ENCODE peak calls at places on chromosome 12, in nine cellular contexts. R is SK-N-SH, N is transverse colon, O is HCT116, D is suprapubic skin, Y is endothelial cell of umbilical vein, P is K562, X is stomach, Q is HepG2. M is an unnamed sample.

GRCh38 chr12:90245396-90245795 is 536.8 kb upstream of the ATP2B1 start:
- DNase-seq in X (no peak), Q (no peak), Y (no peak), O (no peak), N (no peak), R (no peak), P (no peak), D (no peak), M (no peak)

GRCh38 chr12:78085562-78086182 is 255.0 kb downstream of the NAV3 start:
- DNase-seq in R (no peak), P (no peak), Y (no peak), X (no peak), O (no peak), D (no peak), Q (no peak), N (no peak), M (no peak)

GRCh38 chr12:80183939-80184338 is 84.6 kb downstream of the OTOGL start:
- DNase-seq in Q (no peak), P (no peak), O (no peak), X (no peak), Y (no peak), R (no peak), N (no peak), D (no peak), M (no peak)

GRCh38 chr12:92487138-92487485 is 215.7 kb upstream of the PLEKHG7 start:
- DNase-seq in O (no peak), Q (no peak), P (no peak), X (no peak), N (no peak), D (no peak), Y (no peak), R (no peak), M (no peak)

GRCh38 chr12:71780207-71780822 is 25.7 kb downstream of the RAB21 start:
- DNase-seq in R (peak), O (peak), X (peak), P (peak), Y (peak), Q (peak), D (no peak), N (peak), M (no peak)

GRCh38 chr12:27383429-27384260 is 51.0 kb downstream of the BMAL2 start:
- DNase-seq in O (peak), P (peak), X (peak), R (peak), D (peak), Q (peak), Y (peak), N (peak), M (peak)

GRCh38 chr12:112927475-112927874 is 10.8 kb upstream of the OAS3 start:
- DNase-seq in R (no peak), Q (no peak), Y (no peak), P (no peak), D (no peak), O (no peak), N (no peak), X (no peak), M (no peak)

GRCh38 chr12:56683-57346 is 9.8 kb upstream of the IQSEC3 start:
- DNase-seq in Y (no peak), D (no peak), X (no peak), N (no peak), O (no peak), R (no peak), P (peak), Q (no peak), M (peak)

GRCh38 chr12:16198884-16199283 is 78.6 kb downstream of the SLC15A5 start:
- DNase-seq in Y (no peak), Q (no peak), R (no peak), P (no peak), N (no peak), D (no peak), X (no peak), O (no peak), M (no peak)

GRCh38 chr12:101459642-101460346 is 15.3 kb upstream of the SPIC start:
- DNase-seq in N (peak), O (peak), P (peak), X (peak), D (peak), Q (peak), R (no peak), Y (no peak), M (no peak)

GRCh38 chr12:119202544-119202943 is 23.8 kb downstream of the HSPB8 start:
- DNase-seq in X (no peak), P (no peak), Y (no peak), N (no peak), Q (no peak), R (no peak), D (no peak), O (no peak), M (no peak)

GRCh38 chr12:122866950-122867607 is 28.8 kb downstream of the VPS37B start:
- DNase-seq in P (no peak), Q (no peak), N (no peak), D (peak), R (peak), X (peak), Y (no peak), O (no peak), M (peak)

GRCh38 chr12:128891856-128892255 is 38.6 kb downstream of the GLT1D1 start:
- DNase-seq in N (no peak), P (no peak), Y (no peak), O (no peak), D (no peak), X (no peak), R (no peak), Q (no peak), M (no peak)

GRCh38 chr12:88784166-88784565 is 203.9 kb upstream of the KITLG start:
- DNase-seq in D (no peak), X (no peak), O (no peak), R (no peak), Y (peak), N (no peak), P (no peak), Q (no peak), M (no peak)

GRCh38 chr12:18907793-18908580 is 170.1 kb downstream of the CAPZA3 start:
- DNase-seq in D (no peak), Y (no peak), N (no peak), O (no peak), Q (no peak), R (no peak), X (no peak), P (no peak), M (no peak)

GRCh38 chr12:108720757-108721514 is 10.4 kb downstream of the CORO1C start:
- DNase-seq in X (no peak), O (no peak), Y (no peak), D (no peak), Q (no peak), R (no peak), P (no peak), N (no peak), M (no peak)

GRCh38 chr12:68069276-68069675 is 80.0 kb downstream of the IFNG-AS1 start:
- DNase-seq in D (no peak), P (no peak), Q (no peak), N (no peak), X (no peak), O (no peak), R (no peak), Y (no peak), M (no peak)

GRCh38 chr12:124994435-124994975 is 1.1 kb downstream of the BRI3BP start:
- DNase-seq in Y (no peak), P (peak), D (no peak), X (peak), O (no peak), Q (no peak), R (no peak), N (peak), M (peak)

GRCh38 chr12:91991397-91992187 is 154.1 kb downstream of the BTG1 start:
- DNase-seq in Q (no peak), X (no peak), O (no peak), N (no peak), Y (peak), P (no peak), D (no peak), R (no peak), M (no peak)

GRCh38 chr12:58241099-58241498 is 299.7 kb downstream of the ATP23 start:
- DNase-seq in R (no peak), N (no peak), D (no peak), Q (no peak), X (no peak), O (no peak), Y (no peak), P (no peak), M (no peak)

GRCh38 chr12:46865311-46865710 is 39.5 kb upstream of the SLC38A4 start:
- DNase-seq in R (no peak), X (no peak), P (no peak), O (no peak), Q (no peak), N (no peak), D (no peak), Y (no peak), M (no peak)

GRCh38 chr12:76180401-76181277 is 96.2 kb upstream of the NAP1L1 start:
- DNase-seq in Y (no peak), Q (no peak), P (peak), D (no peak), R (no peak), X (no peak), N (no peak), O (no peak), M (no peak)

GRCh38 chr12:97308576-97309198 is 153.9 kb upstream of the RMST start:
- DNase-seq in D (no peak), Y (peak), O (peak), N (no peak), X (no peak), P (peak), Q (peak), R (no peak), M (no peak)

GRCh38 chr12:76588881-76589565 is 29.5 kb upstream of the OSBPL8 start:
- DNase-seq in Q (no peak), O (no peak), P (no peak), R (no peak), D (no peak), N (no peak), X (no peak), Y (no peak), M (no peak)

GRCh38 chr12:62709321-62709720 is 225.6 kb downstream of the PPM1H start:
- DNase-seq in P (no peak), D (no peak), X (no peak), R (no peak), Y (no peak), N (no peak), O (no peak), Q (no peak), M (no peak)

GRCh38 chr12:54404061-54405004 is 14.7 kb downstream of the ITGA5 start:
- DNase-seq in X (peak), Y (peak), N (peak), Q (peak), O (peak), D (no peak), P (peak), R (peak), M (no peak)

GRCh38 chr12:19129121-19129485 is 430 bp upstream of the PLEKHA5 start:
- DNase-seq in Q (no peak), O (peak), P (no peak), Y (peak), R (no peak), X (no peak), N (no peak), D (no peak), M (no peak)

GRCh38 chr12:13465641-13466040 is 269.1 kb downstream of the EMP1 start:
- DNase-seq in D (peak), N (no peak), P (no peak), Y (no peak), O (no peak), Q (no peak), X (no peak), R (no peak), M (no peak)

GRCh38 chr12:120116792-120117651 is 469 bp upstream of the RAB35 start:
- DNase-seq in Q (peak), X (peak), Y (peak), O (peak), D (peak), R (peak), P (peak), N (peak), M (peak)

GRCh38 chr12:108270035-108270840 is 68.9 kb downstream of the CMKLR1 start:
- DNase-seq in N (no peak), Q (no peak), X (no peak), O (no peak), P (no peak), D (no peak), R (no peak), Y (no peak), M (no peak)

GRCh38 chr12:68675098-68675842 is 11.5 kb upstream of the NUP107 start:
- DNase-seq in P (peak), N (peak), R (no peak), X (peak), Y (peak), O (no peak), Q (no peak), D (no peak), M (peak)

GRCh38 chr12:117750657-117751056 is 218.1 kb downstream of the KSR2 start:
- DNase-seq in X (no peak), Q (no peak), R (no peak), P (no peak), Y (no peak), D (no peak), O (no peak), N (no peak), M (no peak)

DNA sequence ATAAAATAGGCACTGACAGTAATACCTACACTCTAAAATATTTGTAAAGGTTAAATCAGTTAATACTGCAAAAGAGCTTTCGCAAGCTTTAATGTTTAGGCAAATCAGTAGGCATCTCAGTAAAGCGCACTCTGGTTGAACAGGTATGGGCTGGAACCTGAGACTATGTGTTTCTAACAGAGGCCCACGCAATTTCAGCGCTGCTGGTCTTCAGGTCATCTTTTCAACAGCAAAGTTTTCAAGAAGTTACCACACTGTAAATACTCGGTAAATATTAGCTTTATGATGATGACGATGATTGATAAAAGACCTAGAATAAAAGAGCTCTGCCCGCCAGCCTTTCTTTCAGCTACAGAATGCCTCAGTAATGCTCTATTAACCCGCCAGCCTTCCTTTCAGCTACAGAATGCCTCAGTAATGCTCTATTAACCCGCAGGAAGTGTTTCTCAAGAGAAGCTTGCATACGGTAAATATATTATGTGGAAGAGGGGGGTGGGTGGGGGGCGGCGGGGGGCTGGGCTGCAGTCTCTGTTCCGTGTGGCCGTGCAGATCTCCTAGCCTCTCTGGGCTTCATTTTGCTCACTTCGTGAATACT is 19.7 kb downstream of the LRTM2 start:
- DNase-seq in X (no peak), D (peak), P (no peak), Y (no peak), O (no peak), Q (peak), N (no peak), R (no peak), M (no peak)
- H3K4me3 ChIP-seq in X (no peak), D (no peak), P (no peak), Y (no peak), O (no peak), Q (no peak), N (no peak), R (no peak), M (no peak)

DNA sequence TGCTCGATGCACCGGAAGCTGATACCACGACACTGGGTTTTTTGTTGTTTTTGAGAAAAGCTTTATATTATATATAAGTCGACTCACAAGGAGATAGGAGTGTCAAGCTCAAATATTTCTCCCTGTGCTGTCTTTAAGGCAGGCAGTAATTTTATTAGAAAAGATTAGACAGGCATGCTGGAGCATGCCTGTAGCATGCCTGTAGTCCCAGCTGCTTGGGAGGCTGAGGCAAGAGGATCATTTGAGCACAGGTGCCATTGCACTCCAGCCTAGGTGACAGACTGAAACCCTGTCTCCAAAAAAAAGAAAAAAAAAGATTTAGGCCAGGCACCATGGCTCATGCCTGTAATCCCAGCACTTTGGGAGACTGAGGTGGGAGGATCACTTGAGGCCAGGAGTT is 51.8 kb downstream of the GNS start:
- DNase-seq in Q (no peak), O (no peak), X (no peak), N (no peak), D (no peak), Y (no peak), P (no peak), R (no peak), M (no peak)
- TF ChIP-seq POLR2AphosphoS5 in Q (no peak), O (no peak), X (no peak), N (no peak), D (no peak), Y (no peak), P (no peak), R (no peak), M (no peak)

DNA sequence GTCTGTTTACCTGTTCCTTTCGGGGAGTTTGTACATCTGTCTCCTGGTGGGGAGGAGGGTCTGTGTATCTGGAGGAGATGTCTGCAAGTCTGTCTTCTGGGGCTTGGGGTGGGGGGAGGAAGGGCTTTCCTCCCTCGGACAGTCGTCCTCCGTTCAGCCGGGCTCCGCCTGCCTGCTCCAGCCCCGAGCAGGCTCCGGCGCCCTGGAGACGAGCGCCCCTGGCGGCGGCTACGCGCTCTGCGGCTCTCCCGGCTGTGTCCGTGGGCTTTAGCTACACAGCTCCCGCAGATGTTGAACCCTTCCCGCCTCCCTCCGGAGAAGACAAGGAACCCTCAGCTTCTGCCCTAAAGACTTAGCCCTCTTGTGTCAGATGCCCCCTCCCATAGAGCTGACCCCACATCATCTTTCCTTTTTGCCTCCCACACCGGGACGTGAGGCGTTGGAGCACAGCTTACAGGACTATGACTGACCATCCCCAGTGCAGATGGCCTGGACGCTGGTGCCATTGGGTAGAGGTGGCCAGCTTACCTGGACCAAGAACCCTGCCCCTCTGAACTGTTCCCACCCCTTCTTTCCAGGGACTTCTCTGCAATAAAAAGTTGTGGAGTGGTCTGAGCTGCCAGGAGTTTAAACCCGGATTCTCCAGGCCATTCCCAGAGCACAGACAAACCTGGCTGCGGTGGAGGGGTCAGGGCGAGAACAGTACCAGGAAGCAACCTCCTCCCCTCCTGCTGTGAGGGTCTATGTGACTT is 4.7 kb downstream of the KRT86 start:
- DNase-seq in Y (peak), P (peak), D (peak), N (peak), Q (peak), R (peak), O (peak), X (peak), M (peak)
- H3K4me3 ChIP-seq in Y (no peak), P (no peak), D (peak), N (no peak), Q (no peak), R (peak), O (peak), X (no peak), M (no peak)

GRCh38 chr12:87441511-87441910 is 587.7 kb downstream of the C12orf50 start:
- DNase-seq in O (no peak), P (no peak), Q (no peak), D (no peak), X (no peak), N (no peak), R (no peak), Y (no peak), M (no peak)

GRCh38 chr12:87444039-87444438 is 585.2 kb downstream of the C12orf50 start:
- DNase-seq in P (no peak), D (no peak), R (no peak), N (no peak), Q (no peak), O (no peak), X (no peak), Y (no peak), M (no peak)

GRCh38 chr12:87439990-87440827 is 589.0 kb downstream of the C12orf50 start:
- DNase-seq in Y (peak), P (no peak), R (no peak), Q (no peak), D (no peak), N (peak), O (peak), X (peak), M (no peak)
- TF ChIP-seq POLR2AphosphoS5 in Y (peak), P (no peak), R (peak), Q (no peak), D (no peak), N (peak), O (peak), X (no peak), M (no peak)

GRCh38 chr12:21940549-21940948 is 677 bp downstream of the ABCC9 start:
- DNase-seq in R (no peak), Y (peak), O (no peak), D (no peak), P (no peak), N (no peak), X (no peak), Q (no peak), M (no peak)
- H3K4me3 ChIP-seq in R (no peak), Y (no peak), O (no peak), D (peak), P (peak), N (peak), X (peak), Q (no peak), M (peak)

GRCh38 chr12:132451172-132451835 is 38.6 kb upstream of the FBRSL1 start:
- DNase-seq in R (no peak), D (no peak), N (no peak), P (no peak), Y (no peak), X (no peak), O (no peak), Q (no peak), M (peak)

GRCh38 chr12:132451836-132452195 is 38.1 kb upstream of the FBRSL1 start:
- DNase-seq in X (no peak), Q (no peak), D (no peak), O (no peak), P (no peak), R (no peak), N (no peak), Y (no peak), M (peak)

GRCh38 chr12:132453361-132454133 is 36.4 kb upstream of the FBRSL1 start:
- DNase-seq in O (no peak), Y (no peak), D (no peak), X (no peak), N (no peak), P (no peak), R (no peak), Q (no peak), M (peak)

GRCh38 chr12:132454154-132454948 is 35.6 kb upstream of the FBRSL1 start:
- DNase-seq in O (no peak), Q (no peak), R (no peak), D (no peak), N (no peak), Y (no peak), P (no peak), X (no peak), M (peak)

GRCh38 chr12:132452596-132453350 is 37.2 kb upstream of the FBRSL1 start:
- DNase-seq in Y (no peak), D (no peak), O (no peak), P (no peak), R (no peak), X (no peak), N (no peak), Q (no peak), M (peak)
- TF ChIP-seq POLR2AphosphoS5 in Y (no peak), D (no peak), O (no peak), P (no peak), R (no peak), X (no peak), N (no peak), Q (no peak), M (no peak)